ENCODE peak calls at places on chromosomes 7 and 10, in nine cellular contexts. C is heart right ventricle; O is colonic mucosa; N is activated naive CD8-positive, alpha-beta T cell treated with anti-CD3 and anti-CD28 coated beads for 36 hours; Y is NCI-H2107; X is vagina; V is left cardiac atrium; T is fibroblast of pulmonary artery; J is tibial nerve. L is an unnamed sample.

GRCh38 chr7:93442478-93443224 is 131.9 kb downstream of the CALCR start:
- DNase-seq in O (peak; percentile 27), V (no peak), C (no peak), J (peak; percentile 11), T (peak; percentile 52), X (no peak), N (peak; percentile 27), Y (no peak), L (peak; percentile 24)

GRCh38 chr7:72391821-72392377 is 20.2 kb downstream of the CALN1 start:
- DNase-seq in T (no peak), N (no peak), Y (no peak), O (no peak), X (peak; percentile 58), J (no peak), V (no peak), C (no peak), L (no peak)

GRCh38 chr10:31749293-31749692 is 179.3 kb downstream of the ARHGAP12 start:
- DNase-seq in V (no peak), C (no peak), Y (no peak), O (no peak), X (no peak), J (no peak), N (no peak), T (no peak), L (no peak)

GRCh38 chr7:157679607-157680006 is 342.8 kb downstream of the DNAJB6 start:
- DNase-seq in V (no peak), N (no peak), O (no peak), T (no peak), X (no peak), C (no peak), Y (no peak), J (no peak), L (no peak)

GRCh38 chr7:74183653-74184450 is 9.7 kb downstream of the EIF4H start:
- DNase-seq in J (no peak), T (no peak), O (peak; percentile 40), V (no peak), C (no peak), Y (no peak), N (no peak), X (no peak), L (no peak)

GRCh38 chr10:125775491-125776106 is at the start of gene MMP21:
- DNase-seq in V (no peak), J (no peak), N (no peak), Y (no peak), O (no peak), C (no peak), X (no peak), T (no peak), L (no peak)

GRCh38 chr10:14244147-14244546 is 86.6 kb downstream of the FRMD4A start:
- DNase-seq in J (no peak), O (no peak), V (no peak), N (no peak), C (no peak), T (no peak), Y (no peak), X (no peak), L (no peak)

GRCh38 chr7:43758861-43759683 is 592 bp downstream of the BLVRA start:
- DNase-seq in X (peak; percentile 83), Y (no peak), V (peak; percentile 52), N (peak; percentile 71), J (peak; percentile 19), O (peak; percentile 41), C (peak; percentile 15), T (peak; percentile 38), L (no peak)

GRCh38 chr10:102240467-102241036 is 760 bp downstream of the PITX3 start:
- DNase-seq in J (no peak), C (no peak), Y (no peak), T (no peak), O (no peak), X (no peak), V (peak; percentile 45), N (no peak), L (no peak)